ENCODE peak calls at places on chromosomes 12 and 14, in ten cellular contexts. U, A, K, D, C, T, F, G, Y and O are unnamed samples.

GRCh38 chr14:102092806-102093205 is 6.0 kb upstream of the HSP90AA1 start:
- DNase-seq in U (no peak), A (no peak), K (no peak), D (no peak), C (no peak), T (no peak), F (no peak), G (no peak), Y (no peak), O (no peak)

GRCh38 chr12:74646831-74647230 is 109.2 kb downstream of the ATXN7L3B start:
- DNase-seq in U (no peak), A (no peak), K (no peak), D (no peak), C (no peak), T (peak), F (no peak), G (no peak), Y (no peak), O (no peak)

GRCh38 chr12:41532072-41532471 is 344.0 kb downstream of the PDZRN4 start:
- DNase-seq in U (peak), A (no peak), K (no peak), D (no peak), C (no peak), T (no peak), F (no peak), G (no peak), Y (no peak), O (no peak)

GRCh38 chr14:91140672-91141071 is 26.8 kb downstream of the DGLUCY start:
- DNase-seq in U (no peak), A (no peak), K (no peak), D (no peak), C (no peak), T (peak), F (peak), G (no peak), Y (peak), O (peak)

GRCh38 chr12:97359291-97359690 is 103.3 kb upstream of the RMST start:
- DNase-seq in U (no peak), A (no peak), K (no peak), D (no peak), C (no peak), T (no peak), F (no peak), G (no peak), Y (no peak), O (no peak)

GRCh38 chr14:100188392-100189030 is 29.1 kb upstream of the DEGS2 start:
- DNase-seq in U (no peak), A (no peak), K (no peak), D (no peak), C (no peak), T (no peak), F (no peak), G (no peak), Y (no peak), O (no peak)

GRCh38 chr14:95493503-95493902 is 22.9 kb downstream of the SYNE3 start:
- DNase-seq in U (no peak), A (no peak), K (no peak), D (no peak), C (no peak), T (no peak), F (no peak), G (no peak), Y (no peak), O (no peak)

GRCh38 chr12:96985515-96986362 is 78.7 kb downstream of the NEDD1 start:
- DNase-seq in U (no peak), A (no peak), K (no peak), D (no peak), C (no peak), T (no peak), F (peak), G (no peak), Y (no peak), O (no peak)

GRCh38 chr12:127411141-127411915 is 855.6 kb upstream of the TMEM132C start:
- DNase-seq in U (no peak), A (no peak), K (no peak), D (no peak), C (no peak), T (no peak), F (no peak), G (no peak), Y (no peak), O (no peak)

GRCh38 chr12:105748806-105749600 is 389.8 kb downstream of the NUAK1 start:
- DNase-seq in U (peak), A (peak), K (peak), D (no peak), C (peak), T (peak), F (no peak), G (no peak), Y (peak), O (peak)

GRCh38 chr12:77720258-77720657 is 110.4 kb upstream of the NAV3 start:
- DNase-seq in U (no peak), A (no peak), K (no peak), D (no peak), C (no peak), T (peak), F (no peak), G (no peak), Y (no peak), O (no peak)

GRCh38 chr12:110869035-110869434 is 22.2 kb downstream of the CCDC63 start:
- DNase-seq in U (no peak), A (no peak), K (no peak), D (no peak), C (no peak), T (no peak), F (no peak), G (no peak), Y (no peak), O (no peak)

GRCh38 chr12:13210022-13210539 is 13.6 kb downstream of the EMP1 start:
- DNase-seq in U (no peak), A (no peak), K (no peak), D (no peak), C (no peak), T (no peak), F (no peak), G (no peak), Y (no peak), O (no peak)

GRCh38 chr12:12365931-12366431 is 9.1 kb downstream of the BORCS5 start:
- DNase-seq in U (no peak), A (no peak), K (no peak), D (no peak), C (no peak), T (peak), F (no peak), G (no peak), Y (no peak), O (no peak)

GRCh38 chr12:124928095-124928911 is 13.9 kb upstream of the UBC start:
- DNase-seq in U (peak), A (peak), K (peak), D (peak), C (peak), T (peak), F (peak), G (peak), Y (peak), O (no peak)

GRCh38 chr12:89353188-89353822 is 1.0 kb upstream of the DUSP6 start:
- DNase-seq in U (peak), A (peak), K (peak), D (peak), C (no peak), T (peak), F (peak), G (peak), Y (peak), O (no peak)

GRCh38 chr12:58310828-58311273 is 369.5 kb downstream of the ATP23 start:
- DNase-seq in U (peak), A (no peak), K (no peak), D (no peak), C (peak), T (peak), F (no peak), G (no peak), Y (peak), O (no peak)

GRCh38 chr12:55720894-55721444 is 776 bp downstream of the RDH5 start:
- DNase-seq in U (peak), A (peak), K (peak), D (peak), C (peak), T (peak), F (peak), G (peak), Y (peak), O (no peak)

GRCh38 chr12:55721601-55722213 is 1.5 kb downstream of the RDH5 start:
- DNase-seq in U (no peak), A (no peak), K (no peak), D (no peak), C (no peak), T (no peak), F (no peak), G (no peak), Y (no peak), O (no peak)

GRCh38 chr12:55719371-55719770 is 822 bp upstream of the RDH5 start:
- DNase-seq in U (no peak), A (no peak), K (no peak), D (no peak), C (no peak), T (no peak), F (no peak), G (no peak), Y (no peak), O (no peak)

GRCh38 chr12:55718650-55719275 is 1.4 kb upstream of the RDH5 start:
- DNase-seq in U (no peak), A (no peak), K (no peak), D (no peak), C (no peak), T (no peak), F (no peak), G (no peak), Y (no peak), O (no peak)

GRCh38 chr12:55720071-55720564 is at the start of gene RDH5:
- DNase-seq in U (peak), A (peak), K (peak), D (no peak), C (no peak), T (peak), F (peak), G (peak), Y (peak), O (no peak)
- H3K4me3 ChIP-seq in U (peak), A (peak), K (no peak), D (peak), C (peak), T (peak), F (no peak), G (no peak), Y (no peak), O (no peak)

GRCh38 chr14:61338457-61338856 is 17.1 kb downstream of the PRKCH start:
- DNase-seq in U (no peak), A (no peak), K (no peak), D (no peak), C (no peak), T (no peak), F (no peak), G (no peak), Y (no peak), O (no peak)
- H3K27ac ChIP-seq in U (no peak), A (peak), K (peak), D (no peak), C (no peak), T (no peak), F (no peak), G (no peak), Y (no peak), O (no peak)

DNA sequence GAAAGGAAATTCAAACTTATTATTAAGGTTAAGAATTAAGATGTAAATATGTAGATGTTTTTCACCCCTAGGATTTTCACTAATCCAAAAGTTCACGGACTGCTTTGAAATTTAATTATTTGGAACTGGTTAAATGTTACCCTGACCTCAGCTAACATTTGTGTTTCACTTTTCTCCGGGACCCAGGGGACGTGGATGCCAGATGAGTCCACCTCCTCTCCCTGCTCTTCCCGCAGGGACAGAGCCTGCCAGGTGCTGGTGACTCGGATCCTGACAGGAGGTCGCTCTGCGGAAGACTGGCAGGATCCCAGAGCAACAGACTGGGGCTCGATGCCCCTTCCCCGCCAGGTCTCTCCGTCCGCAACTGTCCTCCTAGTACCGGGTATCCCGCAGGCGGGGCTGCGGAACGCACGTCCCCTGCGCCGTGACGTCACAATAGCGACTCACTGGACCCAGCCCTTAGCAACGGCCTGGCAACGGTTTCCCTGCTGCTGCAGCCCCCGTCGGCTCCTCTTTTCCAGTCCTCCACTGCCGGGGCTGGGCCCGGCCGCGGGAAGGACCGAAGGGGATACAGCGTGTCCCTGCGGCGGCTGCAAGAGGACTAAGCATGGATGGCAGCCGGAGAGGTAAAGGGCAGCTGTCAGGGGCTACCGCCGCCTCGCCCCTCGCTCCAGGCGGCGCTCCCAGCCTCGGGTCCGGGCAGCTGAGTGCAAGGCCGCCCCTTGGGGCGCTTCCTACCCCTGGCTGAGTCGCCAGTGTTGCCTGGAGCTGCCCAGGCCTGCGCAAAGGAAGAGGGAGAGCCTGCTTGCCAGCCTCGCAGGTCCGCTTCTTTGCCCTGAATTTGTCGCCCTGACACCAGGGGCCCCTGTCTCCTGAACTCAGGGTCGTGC is at the start of gene SPATA7:
- DNase-seq in U (peak), A (peak), K (peak), D (peak), C (peak), T (peak), F (peak), G (peak), Y (peak), O (peak)
- TF ChIP-seq CTCF in U (no peak), A (peak), K (no peak), D (no peak), C (no peak), T (no peak), F (no peak), G (no peak), Y (peak), O (peak)

DNA sequence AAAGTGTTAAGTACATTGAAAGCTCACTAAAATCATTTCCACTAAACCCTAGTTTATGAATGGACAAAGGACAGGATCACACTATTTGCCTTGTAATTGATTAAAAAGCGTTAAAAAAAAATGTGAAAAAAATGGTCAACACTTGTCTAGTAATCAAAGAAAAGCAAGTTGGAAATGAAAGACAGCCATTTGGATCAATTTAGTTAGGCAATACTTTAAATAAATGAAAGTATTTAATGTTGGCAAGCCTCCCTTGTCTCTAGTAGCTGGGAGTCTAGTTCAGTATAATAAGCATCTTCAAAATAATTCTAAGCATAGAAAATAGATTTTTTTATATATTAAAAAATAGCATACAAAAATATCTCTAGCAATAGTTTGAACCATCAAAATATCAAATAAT is 14.2 kb upstream of the CNIH1 start:
- DNase-seq in U (no peak), A (no peak), K (no peak), D (no peak), C (no peak), T (no peak), F (no peak), G (no peak), Y (no peak), O (no peak)
- H3K4me3 ChIP-seq in U (no peak), A (no peak), K (no peak), D (no peak), C (no peak), T (no peak), F (no peak), G (no peak), Y (no peak), O (no peak)

GRCh38 chr14:77599894-77600293 is 16.5 kb downstream of the SPTLC2 start:
- DNase-seq in U (peak), A (no peak), K (no peak), D (no peak), C (no peak), T (no peak), F (no peak), G (no peak), Y (no peak), O (no peak)

GRCh38 chr14:77605392-77605978 is 11.0 kb downstream of the SPTLC2 start:
- DNase-seq in U (no peak), A (no peak), K (no peak), D (no peak), C (no peak), T (no peak), F (no peak), G (no peak), Y (no peak), O (no peak)

GRCh38 chr14:77601846-77602609 is 14.4 kb downstream of the SPTLC2 start:
- DNase-seq in U (peak), A (no peak), K (no peak), D (no peak), C (no peak), T (no peak), F (no peak), G (no peak), Y (peak), O (no peak)

GRCh38 chr14:77603654-77604270 is 12.7 kb downstream of the SPTLC2 start:
- DNase-seq in U (peak), A (peak), K (peak), D (no peak), C (no peak), T (peak), F (no peak), G (no peak), Y (no peak), O (no peak)

GRCh38 chr14:77603031-77603430 is 13.4 kb downstream of the SPTLC2 start:
- DNase-seq in U (no peak), A (no peak), K (no peak), D (no peak), C (no peak), T (no peak), F (no peak), G (no peak), Y (no peak), O (no peak)
- H3K27ac ChIP-seq in U (peak), A (no peak), K (no peak), D (no peak), C (no peak), T (no peak), F (no peak), G (no peak), Y (no peak), O (peak)

GRCh38 chr12:3962661-3963483 is 89.7 kb upstream of the PARP11 start:
- DNase-seq in U (no peak), A (no peak), K (no peak), D (no peak), C (no peak), T (no peak), F (no peak), G (no peak), Y (no peak), O (no peak)
- TF ChIP-seq CTCF in U (no peak), A (no peak), K (no peak), D (no peak), C (no peak), T (no peak), F (no peak), G (no peak), Y (no peak), O (no peak)